ENCODE peak calls at places on chromosomes 3 and 15, in eight cellular contexts. One of them, this sample, is unnamed.

GRCh38 chr3:124322309-124322880 is 330.5 kb upstream of the ROPN1 start:
- DNase-seq in uterus: no peak
- DNase-seq in ovary: no peak
- DNase-seq in stomach: no peak
- DNase-seq in fibroblast of villous mesenchyme: no peak
- DNase-seq in GM23338: no peak
- DNase-seq in astrocyte of the spinal cord: no peak
- DNase-seq in astrocyte of the cerebellum: no peak
- DNase-seq in this sample: no peak

GRCh38 chr15:81235781-81236507 is 39.3 kb downstream of the IL16 start:
- DNase-seq in GM23338: no peak
- DNase-seq in uterus: peak; percentile 76
- DNase-seq in astrocyte of the spinal cord: peak; percentile 96
- DNase-seq in stomach: no peak
- DNase-seq in fibroblast of villous mesenchyme: peak; percentile 53
- DNase-seq in astrocyte of the cerebellum: peak; percentile 98
- DNase-seq in ovary: peak; percentile 35
- DNase-seq in this sample: peak; percentile 96

GRCh38 chr3:49966233-49966942 is 26.4 kb downstream of the RBM6 start:
- DNase-seq in fibroblast of villous mesenchyme: no peak
- DNase-seq in astrocyte of the cerebellum: no peak
- DNase-seq in ovary: no peak
- DNase-seq in GM23338: no peak
- DNase-seq in stomach: no peak
- DNase-seq in astrocyte of the spinal cord: no peak
- DNase-seq in uterus: no peak
- DNase-seq in this sample: no peak

GRCh38 chr3:125119752-125120369 is 64.1 kb upstream of the HEG1 start:
- DNase-seq in ovary: no peak
- DNase-seq in astrocyte of the spinal cord: peak; percentile 22
- DNase-seq in stomach: no peak
- DNase-seq in fibroblast of villous mesenchyme: peak; percentile 79
- DNase-seq in GM23338: no peak
- DNase-seq in uterus: no peak
- DNase-seq in astrocyte of the cerebellum: no peak
- DNase-seq in this sample: no peak

GRCh38 chr3:12325594-12326295 is 36.9 kb downstream of the PPARG start:
- DNase-seq in astrocyte of the spinal cord: no peak
- DNase-seq in fibroblast of villous mesenchyme: no peak
- DNase-seq in stomach: no peak
- DNase-seq in GM23338: no peak
- DNase-seq in uterus: no peak
- DNase-seq in astrocyte of the cerebellum: no peak
- DNase-seq in ovary: no peak
- DNase-seq in this sample: no peak

GRCh38 chr3:30401971-30402370 is 204.4 kb upstream of the TGFBR2 start:
- DNase-seq in ovary: no peak
- DNase-seq in astrocyte of the cerebellum: no peak
- DNase-seq in uterus: no peak
- DNase-seq in GM23338: no peak
- DNase-seq in stomach: no peak
- DNase-seq in fibroblast of villous mesenchyme: peak; percentile 70
- DNase-seq in astrocyte of the spinal cord: peak; percentile 20
- DNase-seq in this sample: peak; percentile 16

GRCh38 chr3:68007621-68008226 is 353.3 kb upstream of the SUCLG2 start:
- DNase-seq in GM23338: peak; percentile 71
- DNase-seq in astrocyte of the spinal cord: no peak
- DNase-seq in stomach: no peak
- DNase-seq in uterus: no peak
- DNase-seq in ovary: no peak
- DNase-seq in astrocyte of the cerebellum: no peak
- DNase-seq in fibroblast of villous mesenchyme: no peak
- DNase-seq in this sample: no peak

GRCh38 chr3:8371955-8372600 is 129.5 kb upstream of the LMCD1 start:
- DNase-seq in uterus: no peak
- DNase-seq in ovary: no peak
- DNase-seq in GM23338: peak; percentile 13
- DNase-seq in stomach: no peak
- DNase-seq in astrocyte of the cerebellum: no peak
- DNase-seq in astrocyte of the spinal cord: no peak
- DNase-seq in fibroblast of villous mesenchyme: no peak
- DNase-seq in this sample: no peak

GRCh38 chr3:123778991-123779622 is 105.0 kb downstream of the MYLK start:
- DNase-seq in ovary: no peak
- DNase-seq in fibroblast of villous mesenchyme: no peak
- DNase-seq in stomach: no peak
- DNase-seq in GM23338: no peak
- DNase-seq in astrocyte of the spinal cord: no peak
- DNase-seq in uterus: peak; percentile 54
- DNase-seq in astrocyte of the cerebellum: no peak
- DNase-seq in this sample: no peak

GRCh38 chr15:39935241-39935640 is 1.3 kb downstream of the EIF2AK4 start:
- DNase-seq in uterus: no peak
- DNase-seq in astrocyte of the spinal cord: no peak
- DNase-seq in astrocyte of the cerebellum: no peak
- DNase-seq in GM23338: no peak
- DNase-seq in ovary: no peak
- DNase-seq in fibroblast of villous mesenchyme: no peak
- DNase-seq in stomach: no peak
- DNase-seq in this sample: no peak

GRCh38 chr15:39936187-39936586 is 2.3 kb downstream of the EIF2AK4 start:
- DNase-seq in astrocyte of the spinal cord: peak; percentile 62
- DNase-seq in ovary: no peak
- DNase-seq in stomach: no peak
- DNase-seq in uterus: no peak
- DNase-seq in GM23338: no peak
- DNase-seq in astrocyte of the cerebellum: no peak
- DNase-seq in fibroblast of villous mesenchyme: no peak
- DNase-seq in this sample: no peak

GRCh38 chr15:39936681-39937080 is 2.8 kb downstream of the EIF2AK4 start:
- DNase-seq in fibroblast of villous mesenchyme: no peak
- DNase-seq in astrocyte of the cerebellum: no peak
- DNase-seq in stomach: no peak
- DNase-seq in GM23338: no peak
- DNase-seq in uterus: no peak
- DNase-seq in ovary: no peak
- DNase-seq in astrocyte of the spinal cord: no peak
- DNase-seq in this sample: no peak

GRCh38 chr15:39934415-39935044 is 615 bp downstream of the EIF2AK4 start:
- DNase-seq in ovary: no peak
- DNase-seq in stomach: no peak
- DNase-seq in fibroblast of villous mesenchyme: peak; percentile 48
- DNase-seq in GM23338: no peak
- DNase-seq in astrocyte of the cerebellum: no peak
- DNase-seq in uterus: no peak
- DNase-seq in astrocyte of the spinal cord: peak; percentile 48
- DNase-seq in this sample: no peak

GRCh38 chr15:39931615-39932014 is 2.3 kb upstream of the EIF2AK4 start:
- DNase-seq in fibroblast of villous mesenchyme: no peak
- DNase-seq in ovary: no peak
- DNase-seq in stomach: no peak
- DNase-seq in GM23338: no peak
- DNase-seq in astrocyte of the cerebellum: no peak
- DNase-seq in astrocyte of the spinal cord: no peak
- DNase-seq in uterus: no peak
- DNase-seq in this sample: no peak
- TF ChIP-seq CTCF in fibroblast of villous mesenchyme: peak; percentile 26
- TF ChIP-seq CTCF in ovary: no peak
- TF ChIP-seq CTCF in stomach: no peak
- TF ChIP-seq CTCF in GM23338: peak; percentile 36
- TF ChIP-seq CTCF in astrocyte of the cerebellum: no peak
- TF ChIP-seq CTCF in astrocyte of the spinal cord: no peak
- TF ChIP-seq CTCF in uterus: no peak
- TF ChIP-seq CTCF in this sample: no peak

GRCh38 chr3:101853465-101853864 is 4.2 kb downstream of the NFKBIZ start:
- DNase-seq in fibroblast of villous mesenchyme: no peak
- DNase-seq in uterus: no peak
- DNase-seq in stomach: no peak
- DNase-seq in astrocyte of the cerebellum: no peak
- DNase-seq in ovary: no peak
- DNase-seq in astrocyte of the spinal cord: no peak
- DNase-seq in GM23338: no peak
- DNase-seq in this sample: no peak

GRCh38 chr3:101851072-101851471 is 1.8 kb downstream of the NFKBIZ start:
- DNase-seq in fibroblast of villous mesenchyme: no peak
- DNase-seq in ovary: no peak
- DNase-seq in GM23338: no peak
- DNase-seq in astrocyte of the cerebellum: no peak
- DNase-seq in uterus: no peak
- DNase-seq in astrocyte of the spinal cord: no peak
- DNase-seq in stomach: no peak
- DNase-seq in this sample: no peak

GRCh38 chr3:101852983-101853382 is 3.7 kb downstream of the NFKBIZ start:
- DNase-seq in astrocyte of the cerebellum: no peak
- DNase-seq in uterus: no peak
- DNase-seq in GM23338: no peak
- DNase-seq in stomach: no peak
- DNase-seq in ovary: no peak
- DNase-seq in fibroblast of villous mesenchyme: no peak
- DNase-seq in astrocyte of the spinal cord: no peak
- DNase-seq in this sample: no peak

GRCh38 chr3:101851833-101852232 is 2.5 kb downstream of the NFKBIZ start:
- DNase-seq in GM23338: no peak
- DNase-seq in uterus: no peak
- DNase-seq in astrocyte of the cerebellum: no peak
- DNase-seq in fibroblast of villous mesenchyme: no peak
- DNase-seq in astrocyte of the spinal cord: no peak
- DNase-seq in stomach: no peak
- DNase-seq in ovary: no peak
- DNase-seq in this sample: no peak

DNA sequence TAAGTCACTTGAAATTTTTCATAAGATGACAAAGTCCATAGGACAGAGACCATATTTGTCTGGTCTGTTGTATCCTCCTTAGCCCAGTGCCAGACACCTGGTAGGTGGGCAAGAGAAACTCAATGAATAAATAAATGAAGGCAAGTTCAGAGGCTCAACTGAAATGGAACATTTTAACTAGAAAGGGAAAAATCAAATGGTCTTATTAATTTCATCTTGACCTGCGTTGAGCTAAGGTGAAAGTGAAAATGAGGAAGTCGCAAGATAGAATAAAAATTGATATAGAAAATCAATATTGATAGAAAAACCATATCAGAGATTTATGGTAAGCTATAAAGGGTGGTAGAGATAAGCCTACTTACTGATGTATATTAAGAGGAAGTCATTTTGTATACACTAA is 3.0 kb downstream of the NFKBIZ start:
- DNase-seq in astrocyte of the spinal cord: no peak
- DNase-seq in GM23338: no peak
- DNase-seq in fibroblast of villous mesenchyme: no peak
- DNase-seq in stomach: no peak
- DNase-seq in astrocyte of the cerebellum: no peak
- DNase-seq in ovary: no peak
- DNase-seq in uterus: no peak
- DNase-seq in this sample: no peak
- H3K4me3 ChIP-seq in astrocyte of the spinal cord: peak overlapping the region; percentile 75
- H3K4me3 ChIP-seq in GM23338: peak overlapping the region; percentile 84
- H3K4me3 ChIP-seq in fibroblast of villous mesenchyme: peak overlapping the region; percentile 75
- H3K4me3 ChIP-seq in stomach: peak overlapping the region; percentile 90
- H3K4me3 ChIP-seq in astrocyte of the cerebellum: no peak overlapping the region
- H3K4me3 ChIP-seq in ovary: peak overlapping the region; percentile 76
- H3K4me3 ChIP-seq in uterus: peak overlapping the region; percentile 90
- H3K4me3 ChIP-seq in this sample: no peak overlapping the region

DNA sequence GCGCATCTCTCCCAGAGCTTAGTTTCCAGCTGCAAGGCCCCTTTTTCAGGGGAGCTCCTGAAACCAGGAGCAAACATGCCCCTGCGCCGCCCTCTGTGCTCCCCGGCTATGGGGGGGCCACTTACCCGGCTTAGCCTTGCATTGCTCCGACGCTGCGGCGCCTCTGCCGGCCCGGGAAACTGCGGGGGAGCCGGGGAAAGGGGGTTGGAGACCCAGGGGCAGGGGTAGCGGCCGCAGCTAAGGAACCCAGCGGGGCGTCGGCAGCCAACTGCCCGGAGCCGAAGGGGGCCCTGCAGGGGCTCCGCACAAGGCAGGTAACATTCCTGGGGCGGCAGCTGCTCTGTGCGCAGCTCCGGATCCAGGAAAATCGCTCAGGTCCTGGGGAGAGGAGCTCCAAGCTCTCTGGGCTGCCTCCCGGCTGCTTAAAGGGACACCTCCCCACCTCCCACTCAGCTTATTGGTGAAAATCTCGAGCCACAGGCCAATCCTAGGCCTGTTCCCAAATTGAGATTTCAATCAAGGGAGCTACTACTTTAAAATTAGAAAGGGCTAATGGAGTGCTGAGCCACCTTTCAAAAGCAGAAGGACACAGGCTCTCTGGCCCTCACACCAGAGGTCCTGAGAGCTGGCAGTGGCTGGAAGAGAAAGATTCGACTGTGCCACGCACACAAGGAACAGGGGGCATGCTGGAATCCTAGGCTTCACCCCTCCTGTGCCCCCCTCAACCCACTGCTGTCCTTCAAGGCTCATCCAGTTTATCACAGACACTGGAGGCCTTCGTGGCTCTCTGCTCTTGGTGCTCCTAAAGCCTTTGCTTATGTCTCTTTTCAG is 42.7 kb upstream of the PRICKLE2 start:
- DNase-seq in astrocyte of the cerebellum: peak; percentile 40
- DNase-seq in stomach: peak; percentile 45
- DNase-seq in uterus: peak; percentile 78
- DNase-seq in astrocyte of the spinal cord: peak; percentile 73
- DNase-seq in ovary: peak; percentile 54
- DNase-seq in GM23338: peak; percentile 88
- DNase-seq in fibroblast of villous mesenchyme: peak; percentile 82
- DNase-seq in this sample: peak; percentile 45
- TF ChIP-seq CTCF in astrocyte of the cerebellum: no peak
- TF ChIP-seq CTCF in stomach: no peak
- TF ChIP-seq CTCF in uterus: no peak
- TF ChIP-seq CTCF in astrocyte of the spinal cord: no peak
- TF ChIP-seq CTCF in ovary: no peak
- TF ChIP-seq CTCF in GM23338: no peak
- TF ChIP-seq CTCF in fibroblast of villous mesenchyme: no peak
- TF ChIP-seq CTCF in this sample: no peak

GRCh38 chr3:183634707-183635106 is 716 bp upstream of the KLHL24 start:
- DNase-seq in astrocyte of the cerebellum: no peak
- DNase-seq in ovary: peak; percentile 38
- DNase-seq in stomach: no peak
- DNase-seq in uterus: no peak
- DNase-seq in fibroblast of villous mesenchyme: no peak
- DNase-seq in GM23338: no peak
- DNase-seq in astrocyte of the spinal cord: no peak
- DNase-seq in this sample: no peak
- H3K4me3 ChIP-seq in astrocyte of the cerebellum: no peak overlapping the region
- H3K4me3 ChIP-seq in ovary: no peak overlapping the region
- H3K4me3 ChIP-seq in stomach: peak overlapping the region; percentile 93
- H3K4me3 ChIP-seq in uterus: no peak overlapping the region
- H3K4me3 ChIP-seq in fibroblast of villous mesenchyme: no peak overlapping the region
- H3K4me3 ChIP-seq in GM23338: peak overlapping the region; percentile 77
- H3K4me3 ChIP-seq in astrocyte of the spinal cord: no peak overlapping the region
- H3K4me3 ChIP-seq in this sample: no peak overlapping the region

DNA sequence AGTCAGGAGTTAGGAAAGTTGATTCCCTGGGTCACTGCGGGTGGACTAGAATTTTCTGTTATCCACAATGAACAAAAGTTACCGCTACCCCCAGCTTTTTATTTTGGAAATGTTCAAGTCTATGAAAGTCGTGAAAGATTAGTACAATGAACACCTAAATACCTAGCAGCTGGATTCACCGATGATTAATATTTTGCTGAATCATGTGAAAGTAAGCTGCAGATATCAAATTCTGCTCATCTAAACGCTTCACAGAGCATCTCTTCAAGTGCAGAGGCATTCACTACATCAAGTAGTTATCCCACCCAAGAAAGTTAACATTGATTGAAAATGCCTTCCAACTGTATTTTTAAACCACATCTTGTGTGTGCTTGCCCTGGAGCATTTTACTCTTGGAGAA is 729.0 kb upstream of the NR2F2 start:
- DNase-seq in GM23338: no peak
- DNase-seq in ovary: no peak
- DNase-seq in fibroblast of villous mesenchyme: no peak
- DNase-seq in astrocyte of the cerebellum: no peak
- DNase-seq in stomach: no peak
- DNase-seq in astrocyte of the spinal cord: no peak
- DNase-seq in uterus: no peak
- DNase-seq in this sample: no peak
- TF ChIP-seq CTCF in GM23338: no peak
- TF ChIP-seq CTCF in ovary: no peak
- TF ChIP-seq CTCF in fibroblast of villous mesenchyme: no peak
- TF ChIP-seq CTCF in astrocyte of the cerebellum: no peak
- TF ChIP-seq CTCF in stomach: no peak
- TF ChIP-seq CTCF in astrocyte of the spinal cord: no peak
- TF ChIP-seq CTCF in uterus: no peak
- TF ChIP-seq CTCF in this sample: no peak